ENCODE peak calls at places on chromosomes 11 and 22, in four cellular contexts. G, D, Z and B are unnamed samples.

GRCh38 chr11:82507288-82507687 is 226.4 kb downstream of the FAM181B start:
- DNase-seq in Z (no peak), G (no peak), D (no peak), B (no peak)

GRCh38 chr11:27770576-27770975 is 70.3 kb upstream of the BDNF start:
- DNase-seq in D (no peak), Z (peak; percentile 48), G (no peak), B (peak; percentile 79)

GRCh38 chr22:48943567-48944432 is 883.9 kb downstream of the BRD1 start:
- DNase-seq in Z (no peak), G (no peak), D (peak; percentile 60), B (no peak)

GRCh38 chr11:69454018-69454417 is 27.4 kb upstream of the LINC01488 start:
- DNase-seq in D (no peak), Z (no peak), G (no peak), B (no peak)

GRCh38 chr11:134901955-134902707 is 490.1 kb upstream of the B3GAT1 start:
- DNase-seq in D (no peak), Z (no peak), G (no peak), B (no peak)

GRCh38 chr22:42356547-42356946 is 75.7 kb downstream of the NFAM1 start:
- DNase-seq in G (no peak), Z (no peak), D (no peak), B (no peak)

GRCh38 chr11:87352759-87353707 is 315.3 kb downstream of the TMEM135 start:
- DNase-seq in Z (peak; percentile 77), G (peak; percentile 84), D (peak; percentile 91), B (peak; percentile 36)

GRCh38 chr11:69573751-69574382 is 67.1 kb upstream of the CCND1 start:
- DNase-seq in G (no peak), Z (no peak), D (peak; percentile 21), B (no peak)

GRCh38 chr22:40571887-40572286 is 64.6 kb downstream of the MRTFA start:
- DNase-seq in G (no peak), D (no peak), Z (no peak), B (no peak)

GRCh38 chr22:49934891-49935557 is 16.6 kb downstream of the CRELD2 start:
- DNase-seq in Z (peak; percentile 43), G (peak; percentile 90), D (peak; percentile 95), B (no peak)

GRCh38 chr11:16685914-16686313 is 52.5 kb upstream of the C11orf58 start:
- DNase-seq in Z (no peak), D (no peak), G (no peak), B (no peak)

GRCh38 chr11:27618591-27618990 is 81.7 kb downstream of the BDNF start:
- DNase-seq in Z (no peak), G (no peak), D (no peak), B (no peak)

GRCh38 chr22:22681221-22681739 is 36.9 kb downstream of the GGTLC2 start:
- DNase-seq in D (no peak), Z (peak; percentile 11), G (no peak), B (no peak)

GRCh38 chr11:62708423-62709261 is 1.2 kb downstream of the GNG3 start:
- DNase-seq in Z (no peak), D (peak; percentile 74), G (no peak), B (no peak)

GRCh38 chr11:32390712-32391111 is 44.6 kb downstream of the WT1 start:
- DNase-seq in Z (no peak), D (no peak), G (no peak), B (no peak)

GRCh38 chr11:130162733-130163132 is 3.2 kb downstream of the ST14 start:
- DNase-seq in G (no peak), Z (no peak), D (no peak), B (no peak)

GRCh38 chr11:128518493-128519207 is 68.7 kb downstream of the ETS1 start:
- DNase-seq in G (no peak), Z (peak; percentile 64), D (no peak), B (no peak)

GRCh38 chr11:125679397-125679796 is 1.2 kb downstream of the ACRV1 start:
- DNase-seq in Z (no peak), D (no peak), G (no peak), B (no peak)

GRCh38 chr22:48832592-48832991 is 995.1 kb downstream of the BRD1 start:
- DNase-seq in G (no peak), D (no peak), Z (no peak), B (no peak)

GRCh38 chr11:80241766-80242165 is 800.9 kb upstream of the TENM4 start:
- DNase-seq in Z (peak; percentile 72), G (no peak), D (no peak), B (peak; percentile 31)

GRCh38 chr22:20552450-20552894 is 45.1 kb downstream of the MED15 start:
- DNase-seq in D (no peak), Z (no peak), G (peak; percentile 90), B (no peak)

GRCh38 chr22:19174106-19175025 is 4.2 kb downstream of the SLC25A1 start:
- DNase-seq in G (no peak), Z (peak; percentile 69), D (no peak), B (no peak)

GRCh38 chr22:24803064-24803542 is 2.9 kb upstream of the SGSM1 start:
- DNase-seq in G (peak; percentile 41), Z (peak; percentile 15), D (peak; percentile 71), B (no peak)

GRCh38 chr11:4480577-4481539 is 1.6 kb upstream of the OR52K1 start:
- DNase-seq in Z (peak; percentile 23), D (no peak), G (no peak), B (peak; percentile 69)

GRCh38 chr22:50000587-50001387 is 11.8 kb downstream of the IL17REL start:
- DNase-seq in G (no peak), D (peak; percentile 62), Z (no peak), B (no peak)

GRCh38 chr11:64540426-64540825 is 50.6 kb upstream of the SLC22A12 start:
- DNase-seq in D (peak; percentile 50), G (no peak), Z (no peak), B (no peak)

GRCh38 chr11:44963071-44963575 is 12.4 kb upstream of the TP53I11 start:
- DNase-seq in Z (no peak), G (no peak), D (no peak), B (no peak)

GRCh38 chr11:102347526-102348331 is 715 bp downstream of the BIRC2 start:
- DNase-seq in D (no peak), G (no peak), Z (peak; percentile 39), B (no peak)

GRCh38 chr11:78069465-78069864 is 5.8 kb downstream of the THRSP start:
- DNase-seq in Z (no peak), G (no peak), D (no peak), B (no peak)

GRCh38 chr11:79393362-79394043 is 47.3 kb downstream of the TENM4 start:
- DNase-seq in D (no peak), G (no peak), Z (no peak), B (no peak)

GRCh38 chr22:47366026-47366767 is 603.7 kb downstream of the TBC1D22A start:
- DNase-seq in D (no peak), G (no peak), Z (no peak), B (no peak)

GRCh38 chr22:50084570-50084969 is 656 bp downstream of the MLC1 start:
- DNase-seq in G (no peak), D (no peak), Z (no peak), B (no peak)

GRCh38 chr11:67275606-67276409 is 9.5 kb downstream of the GRK2 start:
- DNase-seq in G (no peak), D (peak; percentile 63), Z (no peak), B (no peak)

GRCh38 chr11:63212742-63213141 is 30.7 kb downstream of the SLC22A25 start:
- DNase-seq in Z (peak; percentile 0), G (no peak), D (no peak), B (no peak)

GRCh38 chr11:55719608-55720160 is 53.6 kb upstream of the OR5D13 start:
- DNase-seq in D (no peak), G (no peak), Z (no peak), B (no peak)

DNA sequence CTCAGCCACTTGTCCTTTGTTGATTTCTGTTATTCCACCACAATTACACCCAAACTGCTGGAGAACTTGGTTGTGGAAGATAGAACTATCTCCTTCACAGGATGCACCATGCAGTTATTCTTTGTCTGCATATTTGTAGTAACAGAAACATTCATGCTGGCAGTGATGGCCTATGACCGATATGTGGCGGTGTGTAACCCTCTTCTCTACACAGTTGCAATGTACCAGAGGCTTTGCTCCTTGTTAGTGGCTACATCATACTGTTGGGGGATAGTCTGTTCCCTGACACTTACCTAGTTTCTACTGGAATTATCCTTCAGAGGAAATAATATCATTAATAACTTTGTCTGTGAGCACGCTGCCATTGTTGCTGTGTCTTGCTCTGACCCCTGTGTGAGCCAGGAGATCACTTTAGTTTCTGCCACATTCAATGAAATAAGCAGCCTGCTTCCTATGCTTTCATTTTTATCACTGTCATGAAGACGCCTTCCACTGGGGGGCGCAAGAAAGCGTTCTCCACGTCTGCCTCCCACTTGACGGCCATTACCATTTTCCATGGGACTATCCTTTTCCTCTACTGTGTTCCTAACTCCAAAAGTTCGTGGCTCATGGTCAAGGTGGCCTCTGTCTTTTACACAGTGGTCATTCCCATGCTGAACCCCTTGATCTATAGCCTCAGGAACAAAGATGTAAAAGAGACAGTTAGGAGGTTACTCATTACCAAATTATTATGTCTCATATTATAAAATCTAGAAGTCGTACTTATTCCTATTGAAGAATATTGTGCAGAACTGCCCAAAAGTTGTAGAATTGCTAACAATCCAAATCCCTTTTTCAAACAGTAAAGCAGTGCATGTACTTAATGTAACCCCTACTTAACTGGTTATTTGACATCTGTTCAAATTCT is 53.2 kb downstream of the OR4C6 start:
- DNase-seq in D (no peak), G (no peak), Z (no peak), B (no peak)
- H3K27ac ChIP-seq in D (no peak overlapping the region), G (no peak overlapping the region), Z (no peak overlapping the region), B (no peak overlapping the region)

DNA sequence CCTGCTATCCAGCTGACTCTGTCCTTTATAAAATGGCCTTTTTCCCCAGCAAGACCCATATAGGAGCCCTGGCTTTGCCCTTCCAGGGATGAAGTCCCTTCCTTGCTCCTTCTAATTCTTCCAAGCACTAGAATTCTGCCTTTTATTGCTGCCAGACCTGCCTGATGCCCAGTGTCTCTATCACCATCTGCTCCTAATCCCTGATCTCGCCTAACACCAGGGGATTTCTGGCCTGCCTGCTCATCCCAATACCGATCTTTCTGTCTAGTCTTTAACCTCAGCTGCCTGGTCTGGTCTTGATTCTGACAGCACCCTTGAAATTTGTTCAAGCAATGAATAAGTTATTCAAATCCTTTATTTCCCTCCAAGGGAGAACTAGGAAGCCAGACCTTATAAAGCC is 150.2 kb downstream of the SPON1 start:
- DNase-seq in Z (no peak), G (no peak), D (no peak), B (no peak)
- H3K27ac ChIP-seq in Z (no peak overlapping the region), G (no peak overlapping the region), D (no peak overlapping the region), B (no peak overlapping the region)

DNA sequence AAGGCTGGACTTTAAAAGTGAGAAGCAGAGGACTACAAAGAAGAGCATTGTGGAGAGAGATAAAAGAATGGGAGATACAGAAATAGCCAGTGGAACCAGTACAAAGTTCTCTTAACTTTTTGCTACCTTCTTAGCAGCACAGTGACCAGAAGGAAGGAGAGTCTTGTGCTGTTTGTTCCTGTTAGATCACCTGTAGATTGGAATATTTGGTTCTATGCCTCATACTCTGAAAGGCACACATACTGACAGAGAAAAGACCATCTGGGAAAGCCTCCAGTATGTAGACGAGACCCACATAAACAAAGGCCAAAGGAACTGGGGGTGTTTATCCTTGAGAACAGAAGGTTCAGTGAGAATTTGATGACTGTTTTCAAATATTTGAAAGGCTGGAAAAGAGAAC is 18.7 kb downstream of the RNF141 start:
- DNase-seq in G (no peak), Z (no peak), D (no peak), B (no peak)
- H3K27ac ChIP-seq in G (no peak overlapping the region), Z (no peak overlapping the region), D (no peak overlapping the region), B (peak overlapping the region; percentile 85)

GRCh38 chr22:45709866-45710265 is 38.2 kb downstream of the ATXN10 start:
- DNase-seq in Z (peak; percentile 79), G (no peak), D (no peak), B (no peak)
- H3K27ac ChIP-seq in Z (peak overlapping the region; percentile 57), G (no peak overlapping the region), D (no peak overlapping the region), B (peak overlapping the region; percentile 57)